ENCODE peak calls at places on chromosomes 11 and 22, in seven cellular contexts. E is IMR-90; I is A549; C is CD8-positive, alpha-beta memory T cell; Y is astrocyte of the spinal cord; T is ACHN; K is activated CD4-positive, alpha-beta T cell treated with anti-CD3 and anti-CD28 coated beads for 4 hours. S is an unnamed sample.

GRCh38 chr11:66264893-66265292 is 3.5 kb upstream of the RAB1B start:
- DNase-seq in E (no peak), I (peak), C (no peak), Y (no peak), T (no peak), K (peak), S (no peak)

GRCh38 chr11:119739975-119740374 is 11.0 kb upstream of the NECTIN1 start:
- DNase-seq in E (no peak), I (no peak), C (no peak), Y (no peak), T (no peak), K (no peak), S (no peak)

GRCh38 chr11:92623055-92623454 is 346.4 kb upstream of the MTNR1B start:
- DNase-seq in E (no peak), I (no peak), C (no peak), Y (no peak), T (no peak), K (no peak), S (no peak)

GRCh38 chr11:112241486-112241885 is 15.3 kb downstream of the PTS start:
- DNase-seq in E (peak), I (no peak), C (no peak), Y (peak), T (no peak), K (no peak), S (no peak)

GRCh38 chr11:102120006-102120405 is 9.8 kb downstream of the YAP1 start:
- DNase-seq in E (peak), I (peak), C (no peak), Y (peak), T (no peak), K (no peak), S (no peak)

GRCh38 chr22:37972527-37972926 is 11.8 kb downstream of the SOX10 start:
- DNase-seq in E (no peak), I (no peak), C (no peak), Y (no peak), T (no peak), K (no peak), S (no peak)

GRCh38 chr11:70826541-70826943 is 425.8 kb downstream of the SHANK2 start:
- DNase-seq in E (no peak), I (no peak), C (no peak), Y (no peak), T (no peak), K (no peak), S (no peak)

GRCh38 chr11:64235427-64236161 is 1.2 kb downstream of the VEGFB start:
- DNase-seq in E (no peak), I (no peak), C (no peak), Y (no peak), T (no peak), K (no peak), S (peak)

GRCh38 chr11:8928981-8929615 is 3.6 kb downstream of the C11orf16 start:
- DNase-seq in E (peak), I (no peak), C (no peak), Y (no peak), T (no peak), K (no peak), S (no peak)

GRCh38 chr11:47587733-47588326 is 1.4 kb downstream of the FAM180B start:
- DNase-seq in E (no peak), I (no peak), C (no peak), Y (no peak), T (no peak), K (no peak), S (peak)

GRCh38 chr22:27919943-27920755 is 1.1 kb upstream of the PITPNB start:
- DNase-seq in E (peak), I (peak), C (no peak), Y (peak), T (peak), K (peak), S (no peak)

GRCh38 chr22:49630448-49630946 is 197.2 kb downstream of the BRD1 start:
- DNase-seq in E (no peak), I (no peak), C (no peak), Y (no peak), T (no peak), K (no peak), S (no peak)

GRCh38 chr11:18844753-18845367 is 53.3 kb upstream of the PTPN5 start:
- DNase-seq in E (peak), I (peak), C (no peak), Y (peak), T (peak), K (no peak), S (no peak)

GRCh38 chr22:44424131-44424711 is 73.8 kb downstream of the RTL6 start:
- DNase-seq in E (no peak), I (no peak), C (no peak), Y (no peak), T (no peak), K (no peak), S (no peak)

GRCh38 chr11:101797335-101797734 is 117.5 kb upstream of the CEP126 start:
- DNase-seq in E (peak), I (peak), C (no peak), Y (peak), T (no peak), K (no peak), S (no peak)

GRCh38 chr11:57873196-57873911 is 111.8 kb downstream of the CTNND1 start:
- DNase-seq in E (peak), I (no peak), C (no peak), Y (no peak), T (no peak), K (no peak), S (no peak)

GRCh38 chr11:121754603-121755002 is 301.8 kb upstream of the SORL1-AS1 start:
- DNase-seq in E (peak), I (no peak), C (no peak), Y (no peak), T (no peak), K (no peak), S (peak)

GRCh38 chr22:44413211-44413610 is 84.8 kb downstream of the RTL6 start:
- DNase-seq in E (no peak), I (no peak), C (no peak), Y (no peak), T (no peak), K (no peak), S (no peak)

GRCh38 chr11:69971741-69972140 is 106.4 kb upstream of the ANO1 start:
- DNase-seq in E (no peak), I (no peak), C (no peak), Y (no peak), T (no peak), K (no peak), S (no peak)

GRCh38 chr11:114259551-114259983 is 36.6 kb upstream of the NNMT start:
- DNase-seq in E (no peak), I (no peak), C (no peak), Y (no peak), T (no peak), K (no peak), S (no peak)

GRCh38 chr11:104320091-104320490 is 156.1 kb upstream of the PDGFD start:
- DNase-seq in E (peak), I (no peak), C (no peak), Y (peak), T (no peak), K (no peak), S (no peak)